ENCODE peak calls at places on chromosomes 16 and 17, in ten cellular contexts. One of them, this sample, is unnamed.

GRCh38 chr17:50893183-50893993 is 27.2 kb upstream of the TOB1 start:
- DNase-seq in A549: peak
- DNase-seq in H1: no peak
- DNase-seq in left lung: no peak
- DNase-seq in foreskin keratinocyte: peak
- DNase-seq in uterus: peak
- DNase-seq in gastrocnemius medialis: no peak
- DNase-seq in endodermal cell: peak
- DNase-seq in thoracic aorta: no peak
- DNase-seq in GM23338: no peak
- DNase-seq in this sample: no peak

GRCh38 chr16:27892879-27893278 is 170.6 kb downstream of the GSG1L start:
- DNase-seq in uterus: no peak
- DNase-seq in foreskin keratinocyte: no peak
- DNase-seq in A549: no peak
- DNase-seq in left lung: no peak
- DNase-seq in thoracic aorta: no peak
- DNase-seq in H1: peak
- DNase-seq in GM23338: peak
- DNase-seq in gastrocnemius medialis: no peak
- DNase-seq in endodermal cell: peak
- DNase-seq in this sample: no peak

GRCh38 chr16:67723151-67723915 is 4.2 kb upstream of the GFOD2 start:
- DNase-seq in uterus: no peak
- DNase-seq in H1: no peak
- DNase-seq in foreskin keratinocyte: peak
- DNase-seq in GM23338: no peak
- DNase-seq in left lung: no peak
- DNase-seq in thoracic aorta: no peak
- DNase-seq in gastrocnemius medialis: peak
- DNase-seq in A549: no peak
- DNase-seq in endodermal cell: no peak
- DNase-seq in this sample: no peak

GRCh38 chr16:76385831-76386230 is 108.6 kb downstream of the CNTNAP4 start:
- DNase-seq in left lung: no peak
- DNase-seq in GM23338: no peak
- DNase-seq in uterus: no peak
- DNase-seq in endodermal cell: no peak
- DNase-seq in thoracic aorta: no peak
- DNase-seq in gastrocnemius medialis: no peak
- DNase-seq in foreskin keratinocyte: no peak
- DNase-seq in H1: no peak
- DNase-seq in A549: no peak
- DNase-seq in this sample: no peak

GRCh38 chr17:67434061-67434525 is 57.0 kb downstream of the PITPNC1 start:
- DNase-seq in gastrocnemius medialis: peak
- DNase-seq in thoracic aorta: no peak
- DNase-seq in endodermal cell: no peak
- DNase-seq in left lung: peak
- DNase-seq in A549: no peak
- DNase-seq in GM23338: no peak
- DNase-seq in foreskin keratinocyte: no peak
- DNase-seq in uterus: no peak
- DNase-seq in H1: no peak
- DNase-seq in this sample: no peak

GRCh38 chr16:25005445-25006306 is 9.5 kb downstream of the ARHGAP17 start:
- DNase-seq in endodermal cell: no peak
- DNase-seq in GM23338: no peak
- DNase-seq in left lung: no peak
- DNase-seq in foreskin keratinocyte: no peak
- DNase-seq in A549: no peak
- DNase-seq in H1: no peak
- DNase-seq in thoracic aorta: no peak
- DNase-seq in uterus: no peak
- DNase-seq in gastrocnemius medialis: no peak
- DNase-seq in this sample: no peak

GRCh38 chr16:21685034-21685455 is 21.3 kb downstream of the OTOA start:
- DNase-seq in foreskin keratinocyte: no peak
- DNase-seq in thoracic aorta: no peak
- DNase-seq in gastrocnemius medialis: no peak
- DNase-seq in uterus: no peak
- DNase-seq in GM23338: peak
- DNase-seq in left lung: no peak
- DNase-seq in A549: no peak
- DNase-seq in H1: no peak
- DNase-seq in endodermal cell: peak
- DNase-seq in this sample: no peak

GRCh38 chr16:87702325-87702811 is 63.4 kb downstream of the KLHDC4 start:
- DNase-seq in left lung: no peak
- DNase-seq in A549: peak
- DNase-seq in gastrocnemius medialis: no peak
- DNase-seq in uterus: no peak
- DNase-seq in GM23338: peak
- DNase-seq in H1: no peak
- DNase-seq in endodermal cell: peak
- DNase-seq in thoracic aorta: no peak
- DNase-seq in foreskin keratinocyte: no peak
- DNase-seq in this sample: no peak

DNA sequence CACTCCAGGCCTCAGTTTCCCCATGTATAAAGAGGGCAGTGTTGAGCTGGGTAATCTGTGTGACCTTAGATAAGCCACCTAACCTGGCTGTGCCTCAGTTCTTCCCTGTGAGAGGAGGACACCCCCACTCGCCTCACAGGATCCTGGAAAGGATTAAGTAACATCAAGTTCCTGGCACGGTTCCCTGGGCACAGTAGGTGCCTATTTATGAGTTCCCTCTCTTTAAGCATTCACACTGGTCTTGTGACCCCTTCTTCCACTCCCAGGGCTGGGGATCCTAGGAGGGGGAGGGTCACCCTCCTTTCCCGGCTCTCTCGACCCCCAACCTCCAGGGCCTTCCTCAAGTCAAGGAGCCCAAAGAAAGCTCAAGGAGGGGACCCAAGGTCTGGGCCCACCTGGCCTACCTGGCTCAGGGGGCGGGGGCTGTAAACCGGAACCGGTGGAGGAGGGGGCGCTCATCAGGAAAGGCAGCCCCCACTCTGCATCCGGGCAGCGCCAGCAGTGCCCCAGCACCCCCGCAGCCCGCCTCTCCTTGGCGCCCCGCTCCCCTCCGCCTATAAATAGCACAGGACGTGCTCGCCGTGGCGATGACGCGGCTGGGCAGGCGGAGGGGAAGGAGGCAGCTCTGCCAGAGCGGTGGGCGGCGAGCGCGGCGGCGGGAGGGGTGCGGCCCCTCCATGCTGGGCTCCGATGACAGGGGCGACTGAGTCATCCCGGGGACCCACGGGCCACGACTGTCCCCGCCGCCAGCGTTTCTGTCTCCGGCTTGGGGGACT is 9.4 kb downstream of the RPL19 start:
- DNase-seq in H1: no peak
- DNase-seq in uterus: peak
- DNase-seq in endodermal cell: peak
- DNase-seq in left lung: peak
- DNase-seq in thoracic aorta: peak
- DNase-seq in gastrocnemius medialis: peak
- DNase-seq in foreskin keratinocyte: no peak
- DNase-seq in GM23338: peak
- DNase-seq in A549: no peak
- DNase-seq in this sample: no peak
- H3K27ac ChIP-seq in H1: no peak
- H3K27ac ChIP-seq in uterus: peak
- H3K27ac ChIP-seq in endodermal cell: no peak
- H3K27ac ChIP-seq in left lung: peak
- H3K27ac ChIP-seq in thoracic aorta: peak
- H3K27ac ChIP-seq in gastrocnemius medialis: peak
- H3K27ac ChIP-seq in foreskin keratinocyte: no peak
- H3K27ac ChIP-seq in GM23338: no peak
- H3K27ac ChIP-seq in A549: peak
- H3K27ac ChIP-seq in this sample: peak

GRCh38 chr16:89122322-89122831 is 28.7 kb downstream of the ACSF3 start:
- DNase-seq in thoracic aorta: no peak
- DNase-seq in H1: no peak
- DNase-seq in foreskin keratinocyte: no peak
- DNase-seq in A549: no peak
- DNase-seq in endodermal cell: no peak
- DNase-seq in left lung: peak
- DNase-seq in uterus: no peak
- DNase-seq in GM23338: peak
- DNase-seq in gastrocnemius medialis: no peak
- DNase-seq in this sample: no peak

GRCh38 chr16:89123001-89123830 is 29.6 kb downstream of the ACSF3 start:
- DNase-seq in H1: no peak
- DNase-seq in gastrocnemius medialis: no peak
- DNase-seq in left lung: peak
- DNase-seq in endodermal cell: no peak
- DNase-seq in A549: no peak
- DNase-seq in uterus: no peak
- DNase-seq in thoracic aorta: no peak
- DNase-seq in GM23338: no peak
- DNase-seq in foreskin keratinocyte: no peak
- DNase-seq in this sample: no peak

GRCh38 chr16:89120921-89121351 is 27.3 kb downstream of the ACSF3 start:
- DNase-seq in gastrocnemius medialis: no peak
- DNase-seq in uterus: no peak
- DNase-seq in foreskin keratinocyte: no peak
- DNase-seq in left lung: peak
- DNase-seq in thoracic aorta: no peak
- DNase-seq in GM23338: no peak
- DNase-seq in endodermal cell: no peak
- DNase-seq in A549: no peak
- DNase-seq in H1: no peak
- DNase-seq in this sample: no peak

GRCh38 chr16:89120281-89120680 is 26.6 kb downstream of the ACSF3 start:
- DNase-seq in uterus: no peak
- DNase-seq in left lung: peak
- DNase-seq in gastrocnemius medialis: no peak
- DNase-seq in thoracic aorta: no peak
- DNase-seq in H1: no peak
- DNase-seq in A549: no peak
- DNase-seq in endodermal cell: no peak
- DNase-seq in foreskin keratinocyte: no peak
- DNase-seq in GM23338: no peak
- DNase-seq in this sample: no peak

GRCh38 chr16:89121691-89122321 is 28.2 kb downstream of the ACSF3 start:
- DNase-seq in gastrocnemius medialis: no peak
- DNase-seq in A549: no peak
- DNase-seq in GM23338: no peak
- DNase-seq in H1: no peak
- DNase-seq in foreskin keratinocyte: no peak
- DNase-seq in thoracic aorta: no peak
- DNase-seq in endodermal cell: no peak
- DNase-seq in left lung: no peak
- DNase-seq in uterus: no peak
- DNase-seq in this sample: no peak
- H3K27ac ChIP-seq in gastrocnemius medialis: no peak
- H3K27ac ChIP-seq in A549: no peak
- H3K27ac ChIP-seq in GM23338: no peak
- H3K27ac ChIP-seq in H1: no peak
- H3K27ac ChIP-seq in foreskin keratinocyte: no peak
- H3K27ac ChIP-seq in thoracic aorta: no peak
- H3K27ac ChIP-seq in endodermal cell: no peak
- H3K27ac ChIP-seq in left lung: peak
- H3K27ac ChIP-seq in uterus: no peak
- H3K27ac ChIP-seq in this sample: no peak

GRCh38 chr17:38921756-38922411 is 3.5 kb upstream of the LASP1NB start:
- DNase-seq in thoracic aorta: no peak
- DNase-seq in GM23338: peak
- DNase-seq in A549: no peak
- DNase-seq in H1: no peak
- DNase-seq in foreskin keratinocyte: no peak
- DNase-seq in uterus: no peak
- DNase-seq in endodermal cell: peak
- DNase-seq in gastrocnemius medialis: no peak
- DNase-seq in left lung: peak
- DNase-seq in this sample: peak

GRCh38 chr17:38920374-38921291 is 4.8 kb upstream of the LASP1NB start:
- DNase-seq in foreskin keratinocyte: no peak
- DNase-seq in gastrocnemius medialis: no peak
- DNase-seq in uterus: no peak
- DNase-seq in A549: no peak
- DNase-seq in endodermal cell: peak
- DNase-seq in H1: no peak
- DNase-seq in thoracic aorta: no peak
- DNase-seq in GM23338: no peak
- DNase-seq in left lung: no peak
- DNase-seq in this sample: no peak

GRCh38 chr17:38919316-38920078 is 5.9 kb upstream of the LASP1NB start:
- DNase-seq in foreskin keratinocyte: no peak
- DNase-seq in endodermal cell: peak
- DNase-seq in left lung: no peak
- DNase-seq in GM23338: no peak
- DNase-seq in H1: no peak
- DNase-seq in gastrocnemius medialis: no peak
- DNase-seq in uterus: no peak
- DNase-seq in thoracic aorta: no peak
- DNase-seq in A549: no peak
- DNase-seq in this sample: no peak

GRCh38 chr17:38925263-38925995 is at the start of gene LASP1NB:
- DNase-seq in foreskin keratinocyte: no peak
- DNase-seq in A549: no peak
- DNase-seq in H1: no peak
- DNase-seq in thoracic aorta: no peak
- DNase-seq in uterus: peak
- DNase-seq in gastrocnemius medialis: no peak
- DNase-seq in left lung: no peak
- DNase-seq in GM23338: peak
- DNase-seq in endodermal cell: peak
- DNase-seq in this sample: peak

DNA sequence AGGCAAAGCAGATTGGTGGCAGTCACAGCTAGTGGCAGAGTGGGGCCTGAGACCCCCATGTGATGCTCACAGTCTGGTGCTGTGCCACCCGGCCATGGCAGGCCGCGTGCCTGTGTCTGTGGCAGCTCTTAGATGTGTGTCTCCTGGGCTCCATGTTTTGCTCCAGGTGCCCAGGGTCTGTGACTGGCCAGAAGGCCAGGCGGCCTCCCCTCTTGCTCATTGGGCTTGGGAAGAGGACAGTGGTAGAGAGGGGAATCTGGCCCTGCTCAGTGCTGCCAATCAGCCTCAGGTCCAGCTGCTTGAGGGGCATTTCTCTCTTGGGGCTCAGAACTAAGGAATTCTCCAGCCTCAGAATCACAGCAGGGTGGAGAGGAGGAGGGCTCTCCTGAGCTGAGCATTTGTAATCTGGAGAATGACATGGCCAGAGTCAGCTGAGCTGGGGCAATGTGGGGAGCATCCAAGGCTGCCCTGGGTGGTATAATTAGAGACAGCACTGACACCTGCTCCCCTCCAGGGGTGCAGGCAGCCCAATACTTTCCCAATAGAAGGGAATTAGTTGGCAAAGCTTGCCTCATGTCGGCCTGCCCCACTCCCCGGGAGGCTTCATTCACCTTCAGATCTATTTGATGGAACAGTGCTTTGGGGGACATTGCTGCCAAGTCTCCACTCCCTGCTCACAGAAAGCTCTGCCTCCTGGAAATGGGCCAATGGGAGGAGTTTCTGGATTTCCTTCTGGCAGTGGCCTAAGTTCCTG is 2.7 kb upstream of the LASP1NB start:
- DNase-seq in endodermal cell: peak
- DNase-seq in thoracic aorta: no peak
- DNase-seq in GM23338: peak
- DNase-seq in uterus: peak
- DNase-seq in left lung: peak
- DNase-seq in gastrocnemius medialis: peak
- DNase-seq in H1: no peak
- DNase-seq in A549: no peak
- DNase-seq in foreskin keratinocyte: no peak
- DNase-seq in this sample: peak
- H3K27ac ChIP-seq in endodermal cell: peak
- H3K27ac ChIP-seq in thoracic aorta: peak
- H3K27ac ChIP-seq in GM23338: peak
- H3K27ac ChIP-seq in uterus: peak
- H3K27ac ChIP-seq in left lung: peak
- H3K27ac ChIP-seq in gastrocnemius medialis: peak
- H3K27ac ChIP-seq in H1: peak
- H3K27ac ChIP-seq in A549: no peak
- H3K27ac ChIP-seq in foreskin keratinocyte: no peak
- H3K27ac ChIP-seq in this sample: peak

GRCh38 chr17:45301674-45302073 is 15.1 kb downstream of the MAP3K14 start:
- DNase-seq in GM23338: no peak
- DNase-seq in uterus: no peak
- DNase-seq in gastrocnemius medialis: no peak
- DNase-seq in left lung: no peak
- DNase-seq in foreskin keratinocyte: no peak
- DNase-seq in thoracic aorta: no peak
- DNase-seq in H1: no peak
- DNase-seq in endodermal cell: no peak
- DNase-seq in A549: no peak
- DNase-seq in this sample: no peak
- H3K27ac ChIP-seq in GM23338: no peak
- H3K27ac ChIP-seq in uterus: peak
- H3K27ac ChIP-seq in gastrocnemius medialis: peak
- H3K27ac ChIP-seq in left lung: no peak
- H3K27ac ChIP-seq in foreskin keratinocyte: no peak
- H3K27ac ChIP-seq in thoracic aorta: peak
- H3K27ac ChIP-seq in H1: no peak
- H3K27ac ChIP-seq in endodermal cell: no peak
- H3K27ac ChIP-seq in A549: no peak
- H3K27ac ChIP-seq in this sample: peak